ENCODE peak calls at places on chromosomes 3 and 15, in seven cellular contexts. N is cardiac fibroblast; X is iPS-NIHi11; P is Calu3; B is stromal cell of bone marrow; U is stimulated activated CD4-positive, alpha-beta T cell treated with anti-CD3 and anti-CD28 coated beads, Interleukin-1b, Interleukin-23, amount 100 ng/mL, for 48 hours; R is A172. O is an unnamed sample.

GRCh38 chr3:73094951-73095350 is 33.5 kb downstream of the EBLN2 start:
- DNase-seq in N (peak; percentile 37), X (peak; percentile 63), P (no peak), B (no peak), U (no peak), R (no peak), O (no peak)

GRCh38 chr3:16587703-16588070 is 17.5 kb downstream of the DAZL start:
- DNase-seq in N (peak; percentile 20), X (no peak), P (no peak), B (no peak), U (no peak), R (no peak), O (no peak)

GRCh38 chr3:181487236-181487978 is 224.3 kb upstream of the SOX2 start:
- DNase-seq in N (no peak), X (no peak), P (no peak), B (no peak), U (no peak), R (no peak), O (no peak)

GRCh38 chr3:155230382-155230781 is 63.1 kb downstream of the STRIT1 start:
- DNase-seq in N (peak; percentile 76), X (no peak), P (no peak), B (peak; percentile 80), U (no peak), R (no peak), O (peak; percentile 16)

GRCh38 chr15:35136552-35136951 is 51.5 kb upstream of the NANOGP8 start:
- DNase-seq in N (no peak), X (no peak), P (no peak), B (no peak), U (no peak), R (no peak), O (no peak)

GRCh38 chr15:65055201-65055870 is 10.1 kb downstream of the SLC51B start:
- DNase-seq in N (no peak), X (no peak), P (peak; percentile 63), B (no peak), U (no peak), R (peak; percentile 55), O (peak; percentile 58)

GRCh38 chr15:53462631-53463030 is 296.8 kb downstream of the WDR72 start:
- DNase-seq in N (no peak), X (no peak), P (no peak), B (no peak), U (no peak), R (no peak), O (peak; percentile 53)

GRCh38 chr15:101357333-101357732 is 62.3 kb upstream of the SNRPA1 start:
- DNase-seq in N (no peak), X (no peak), P (no peak), B (no peak), U (no peak), R (no peak), O (peak; percentile 3)

GRCh38 chr3:58630081-58630709 is 36.4 kb downstream of the FAM3D start:
- DNase-seq in N (peak; percentile 76), X (peak; percentile 84), P (peak; percentile 76), B (peak; percentile 29), U (peak; percentile 54), R (peak; percentile 63), O (peak; percentile 61)

GRCh38 chr3:196339493-196340254 is 1.5 kb upstream of the TM4SF19 start:
- DNase-seq in N (peak; percentile 59), X (no peak), P (peak; percentile 29), B (peak; percentile 25), U (no peak), R (peak; percentile 87), O (peak; percentile 35)

GRCh38 chr15:95469601-95470000 is 860.9 kb upstream of the NR2F2 start:
- DNase-seq in N (no peak), X (no peak), P (no peak), B (no peak), U (no peak), R (no peak), O (no peak)

GRCh38 chr3:46089237-46090011 is 62.1 kb upstream of the XCR1 start:
- DNase-seq in N (peak; percentile 83), X (no peak), P (peak; percentile 35), B (peak; percentile 98), U (peak; percentile 50), R (peak; percentile 89), O (peak; percentile 97)

GRCh38 chr15:57158589-57158988 is 217.7 kb upstream of the CGNL1 start:
- DNase-seq in N (peak; percentile 59), X (no peak), P (no peak), B (peak; percentile 43), U (no peak), R (peak; percentile 70), O (peak; percentile 63)

GRCh38 chr3:107664614-107665013 is 141.9 kb downstream of the BBX start:
- DNase-seq in N (no peak), X (no peak), P (no peak), B (no peak), U (no peak), R (no peak), O (no peak)

GRCh38 chr3:84039091-84039490 is 919.7 kb upstream of the CADM2 start:
- DNase-seq in N (no peak), X (no peak), P (no peak), B (no peak), U (no peak), R (no peak), O (peak; percentile 1)